ENCODE peak calls at places on chromosomes 4 and X, in five cellular contexts. R, X, P, Z and M are unnamed samples.
A peak's percentile ranks its signal among the peaks of the same experiment; 100 is the strongest.

GRCh38 chr4:156594619-156595018 is 377.0 kb downstream of the PDGFC start:
- DNase-seq in X (no peak), Z (peak; percentile 48), R (no peak), P (no peak), M (no peak)

GRCh38 chrX:56783996-56784620 is 55.1 kb downstream of the NBDY start:
- DNase-seq in P (no peak), X (no peak), Z (no peak), R (no peak), M (no peak)

GRCh38 chr4:74534121-74534520 is 89.2 kb downstream of the AREG start:
- DNase-seq in P (peak; percentile 66), Z (no peak), X (no peak), R (no peak), M (no peak)

GRCh38 chrX:56462389-56462788 is 101.0 kb upstream of the UBQLN2 start:
- DNase-seq in Z (no peak), X (no peak), R (no peak), P (no peak), M (no peak)

GRCh38 chrX:34886011-34886410 is 56.6 kb upstream of the FAM47B start:
- DNase-seq in R (no peak), Z (no peak), P (no peak), X (no peak), M (no peak)

GRCh38 chr4:99264927-99265326 is 25.9 kb downstream of the ADH1A start:
- DNase-seq in X (no peak), R (no peak), Z (no peak), P (no peak), M (no peak)

GRCh38 chr4:6955261-6955911 is 45.8 kb downstream of the TBC1D14 start:
- DNase-seq in R (no peak), Z (no peak), P (no peak), X (no peak), M (no peak)

GRCh38 chrX:86887341-86887740 is 630.3 kb upstream of the KLHL4 start:
- DNase-seq in R (no peak), Z (no peak), P (no peak), X (no peak), M (no peak)

GRCh38 chr4:153022233-153022632 is 86.1 kb downstream of the FHDC1 start:
- DNase-seq in R (no peak), P (no peak), Z (no peak), X (no peak), M (no peak)

GRCh38 chrX:10231461-10231860 is 74.7 kb downstream of the CLCN4 start:
- DNase-seq in X (no peak), Z (no peak), P (no peak), R (no peak), M (no peak)

GRCh38 chr4:37469286-37469685 is 216.9 kb downstream of the RELL1 start:
- DNase-seq in R (no peak), X (no peak), Z (no peak), P (no peak), M (no peak)

GRCh38 chrX:11899091-11899490 is 141.1 kb downstream of the MSL3 start:
- DNase-seq in P (peak; percentile 59), X (peak; percentile 52), Z (peak; percentile 53), R (no peak), M (peak; percentile 17)